ENCODE peak calls at places on chromosomes 13 and 19, in six cellular contexts. One of them, this sample, is unnamed. For H3K27me3, the result is how much of the 10 kb centered on the place peaks cover.

GRCh38 chr13:69458013-69458412 is 649.6 kb upstream of the ATXN8OS start:
- DNase-seq in endodermal cell: no peak
- DNase-seq in stomach: no peak
- DNase-seq in CD8-positive, alpha-beta T cell: no peak
- DNase-seq in SK-N-SH: peak
- DNase-seq in breast epithelium: no peak
- DNase-seq in this sample: no peak

GRCh38 chr13:80215368-80215767 is 125.6 kb downstream of the SPRY2 start:
- DNase-seq in endodermal cell: no peak
- DNase-seq in stomach: no peak
- DNase-seq in CD8-positive, alpha-beta T cell: no peak
- DNase-seq in SK-N-SH: no peak
- DNase-seq in breast epithelium: no peak
- DNase-seq in this sample: no peak

GRCh38 chr13:90750957-90751356 is 596.5 kb upstream of the MIR17HG start:
- DNase-seq in endodermal cell: no peak
- DNase-seq in stomach: no peak
- DNase-seq in CD8-positive, alpha-beta T cell: no peak
- DNase-seq in SK-N-SH: peak
- DNase-seq in breast epithelium: no peak
- DNase-seq in this sample: no peak

GRCh38 chr19:55489711-55490477 is 1.7 kb downstream of the SSC5D start:
- DNase-seq in endodermal cell: no peak
- DNase-seq in stomach: no peak
- DNase-seq in CD8-positive, alpha-beta T cell: no peak
- DNase-seq in SK-N-SH: no peak
- DNase-seq in breast epithelium: no peak
- DNase-seq in this sample: no peak

GRCh38 chr13:112182251-112182650 is 115.3 kb downstream of the SOX1 start:
- DNase-seq in endodermal cell: no peak
- DNase-seq in stomach: no peak
- DNase-seq in CD8-positive, alpha-beta T cell: no peak
- DNase-seq in SK-N-SH: no peak
- DNase-seq in breast epithelium: no peak
- DNase-seq in this sample: peak

GRCh38 chr13:98083507-98083906 is 59.4 kb upstream of the FARP1 start:
- DNase-seq in endodermal cell: no peak
- DNase-seq in stomach: no peak
- DNase-seq in CD8-positive, alpha-beta T cell: no peak
- DNase-seq in SK-N-SH: no peak
- DNase-seq in breast epithelium: no peak
- DNase-seq in this sample: no peak

GRCh38 chr19:16628984-16629691 is 1.1 kb upstream of the MED26 start:
- DNase-seq in endodermal cell: no peak
- DNase-seq in stomach: peak
- DNase-seq in CD8-positive, alpha-beta T cell: no peak
- DNase-seq in SK-N-SH: peak
- DNase-seq in breast epithelium: peak
- DNase-seq in this sample: no peak

GRCh38 chr19:50534478-50534877 is 20.8 kb upstream of the ASPDH start:
- DNase-seq in endodermal cell: no peak
- DNase-seq in stomach: no peak
- DNase-seq in CD8-positive, alpha-beta T cell: no peak
- DNase-seq in SK-N-SH: no peak
- DNase-seq in breast epithelium: no peak
- DNase-seq in this sample: no peak

GRCh38 chr19:18233224-18233825 is 7.1 kb upstream of the PDE4C start:
- DNase-seq in endodermal cell: peak
- DNase-seq in stomach: peak
- DNase-seq in CD8-positive, alpha-beta T cell: peak
- DNase-seq in SK-N-SH: peak
- DNase-seq in breast epithelium: no peak
- DNase-seq in this sample: no peak

GRCh38 chr19:55654323-55654832 is 457 bp upstream of the U2AF2 start:
- DNase-seq in endodermal cell: peak
- DNase-seq in stomach: peak
- DNase-seq in CD8-positive, alpha-beta T cell: peak
- DNase-seq in SK-N-SH: peak
- DNase-seq in breast epithelium: peak
- DNase-seq in this sample: peak

GRCh38 chr19:19485161-19485997 is 30.0 kb downstream of the TSSK6 start:
- DNase-seq in endodermal cell: no peak
- DNase-seq in stomach: no peak
- DNase-seq in CD8-positive, alpha-beta T cell: no peak
- DNase-seq in SK-N-SH: no peak
- DNase-seq in breast epithelium: no peak
- DNase-seq in this sample: no peak

GRCh38 chr13:111847964-111848363 is 219.0 kb upstream of the SOX1 start:
- DNase-seq in endodermal cell: no peak
- DNase-seq in stomach: no peak
- DNase-seq in CD8-positive, alpha-beta T cell: no peak
- DNase-seq in SK-N-SH: no peak
- DNase-seq in breast epithelium: no peak
- DNase-seq in this sample: no peak

GRCh38 chr13:91308299-91308698 is 39.2 kb upstream of the MIR17HG start:
- DNase-seq in endodermal cell: no peak
- DNase-seq in stomach: no peak
- DNase-seq in CD8-positive, alpha-beta T cell: no peak
- DNase-seq in SK-N-SH: no peak
- DNase-seq in breast epithelium: no peak
- DNase-seq in this sample: no peak

GRCh38 chr19:1618157-1619093 is 13.2 kb upstream of the UQCR11 start:
- DNase-seq in endodermal cell: peak
- DNase-seq in stomach: peak
- DNase-seq in CD8-positive, alpha-beta T cell: no peak
- DNase-seq in SK-N-SH: peak
- DNase-seq in breast epithelium: no peak
- DNase-seq in this sample: peak

DNA sequence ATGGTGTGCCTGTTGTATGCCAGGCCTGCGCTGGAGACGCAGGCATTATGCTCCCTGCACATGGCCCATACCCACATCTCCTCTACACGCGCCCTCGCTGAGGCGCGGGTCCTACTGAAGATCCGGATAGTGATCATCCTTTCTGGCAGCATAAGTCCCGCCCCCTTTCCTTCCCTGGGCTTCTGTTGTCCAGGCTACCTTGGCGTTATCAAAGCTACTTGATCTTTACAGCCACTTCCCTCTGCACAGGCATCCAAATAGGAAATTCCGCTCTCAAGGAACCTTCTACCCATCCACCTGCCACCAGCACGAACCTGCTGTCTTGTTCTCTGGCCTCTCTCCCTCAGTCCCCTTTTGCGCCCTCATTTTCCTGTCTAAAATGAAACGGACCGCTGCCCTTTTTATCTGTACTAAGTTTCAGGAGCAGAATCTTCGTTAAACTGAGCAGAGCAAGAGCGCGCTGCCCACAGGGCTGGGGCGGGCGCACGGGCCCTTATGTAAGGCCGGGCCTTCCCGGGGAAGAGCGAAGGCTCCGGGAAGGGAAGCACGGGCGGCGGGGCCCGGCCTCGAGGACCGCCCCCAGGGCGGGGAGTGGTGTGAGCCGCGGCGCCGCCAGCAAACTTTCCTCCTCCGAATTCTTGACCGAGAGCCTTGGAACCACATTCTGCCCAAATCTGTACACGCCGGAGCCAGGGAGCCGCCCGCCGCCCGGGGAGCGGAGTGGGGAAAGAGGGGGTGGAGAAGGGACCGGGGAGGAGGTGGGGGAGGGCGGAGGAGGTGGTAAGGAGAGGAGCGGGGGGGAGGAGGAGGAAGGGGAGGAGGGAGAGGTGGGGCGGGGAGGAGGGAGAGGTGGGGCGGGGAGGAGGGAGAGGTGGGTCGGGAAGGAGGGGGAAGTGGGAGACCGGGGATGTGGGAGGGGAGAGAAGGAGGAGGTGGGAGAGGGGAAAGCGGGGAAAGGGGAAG is 919 bp upstream of the UBE2L5 start:
- DNase-seq in endodermal cell: peak
- DNase-seq in stomach: peak
- DNase-seq in CD8-positive, alpha-beta T cell: peak
- DNase-seq in SK-N-SH: peak
- DNase-seq in breast epithelium: peak
- DNase-seq in this sample: no peak
- H3K4me3 ChIP-seq in endodermal cell: peak
- H3K4me3 ChIP-seq in stomach: peak
- H3K4me3 ChIP-seq in CD8-positive, alpha-beta T cell: peak
- H3K4me3 ChIP-seq in SK-N-SH: peak
- H3K4me3 ChIP-seq in breast epithelium: peak
- H3K4me3 ChIP-seq in this sample: peak

GRCh38 chr13:23856008-23856750 is 33.0 kb downstream of the MIPEP start:
- DNase-seq in endodermal cell: no peak
- DNase-seq in stomach: no peak
- DNase-seq in CD8-positive, alpha-beta T cell: no peak
- DNase-seq in SK-N-SH: no peak
- DNase-seq in breast epithelium: no peak
- DNase-seq in this sample: no peak
- H3K27ac ChIP-seq in endodermal cell: no peak
- H3K27ac ChIP-seq in stomach: no peak
- H3K27ac ChIP-seq in CD8-positive, alpha-beta T cell: no peak
- H3K27ac ChIP-seq in SK-N-SH: no peak
- H3K27ac ChIP-seq in breast epithelium: no peak
- H3K27ac ChIP-seq in this sample: no peak

GRCh38 chr13:40987606-40988280 is 31.4 kb downstream of the ELF1 start:
- DNase-seq in endodermal cell: no peak
- DNase-seq in stomach: no peak
- DNase-seq in CD8-positive, alpha-beta T cell: no peak
- DNase-seq in SK-N-SH: no peak
- DNase-seq in breast epithelium: no peak
- DNase-seq in this sample: no peak
- H3K27me3 ChIP-seq in endodermal cell: under half
- H3K27me3 ChIP-seq in stomach: under half
- H3K27me3 ChIP-seq in CD8-positive, alpha-beta T cell: under half
- H3K27me3 ChIP-seq in SK-N-SH: under half
- H3K27me3 ChIP-seq in breast epithelium: under half
- H3K27me3 ChIP-seq in this sample: under half

DNA sequence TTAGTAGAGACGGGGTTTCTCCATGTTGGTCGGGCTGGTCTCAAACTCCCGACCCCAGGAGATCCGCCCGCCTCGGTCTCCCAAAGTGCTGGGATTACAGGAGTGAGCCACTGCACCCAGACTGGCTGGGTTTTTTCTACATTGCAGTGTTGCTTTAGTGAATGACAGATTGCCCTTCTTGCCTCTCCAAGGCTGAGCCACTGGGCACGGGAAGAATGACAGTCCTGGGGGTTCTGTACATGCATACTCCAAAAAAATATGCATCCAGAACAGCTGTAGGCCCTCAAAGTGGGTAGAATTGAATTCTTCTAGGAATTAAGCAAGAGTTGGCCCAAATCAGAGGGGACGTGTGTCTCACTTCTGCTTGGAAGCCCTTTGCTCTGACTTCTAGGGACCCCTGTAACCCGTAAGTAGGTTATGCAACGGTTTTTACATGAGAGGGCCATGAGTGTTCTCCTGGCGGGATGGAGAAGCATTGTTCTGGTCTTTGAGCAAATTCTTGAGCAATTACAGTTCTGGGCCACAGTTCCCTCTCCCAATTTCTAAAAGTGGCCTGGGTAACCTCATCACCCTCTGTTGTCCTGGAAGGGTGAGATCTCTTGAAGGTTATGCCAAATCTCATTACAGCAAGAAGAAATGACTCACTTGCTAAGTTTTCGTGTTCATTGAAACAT is 3.6 kb downstream of the ACTN4 start:
- DNase-seq in endodermal cell: no peak
- DNase-seq in stomach: no peak
- DNase-seq in CD8-positive, alpha-beta T cell: no peak
- DNase-seq in SK-N-SH: no peak
- DNase-seq in breast epithelium: no peak
- DNase-seq in this sample: no peak
- H3K4me3 ChIP-seq in endodermal cell: peak
- H3K4me3 ChIP-seq in stomach: peak
- H3K4me3 ChIP-seq in CD8-positive, alpha-beta T cell: no peak
- H3K4me3 ChIP-seq in SK-N-SH: peak
- H3K4me3 ChIP-seq in breast epithelium: peak
- H3K4me3 ChIP-seq in this sample: peak

GRCh38 chr19:41869374-41869955 is 7.6 kb upstream of the CD79A start:
- DNase-seq in endodermal cell: no peak
- DNase-seq in stomach: no peak
- DNase-seq in CD8-positive, alpha-beta T cell: no peak
- DNase-seq in SK-N-SH: no peak
- DNase-seq in breast epithelium: no peak
- DNase-seq in this sample: no peak
- H3K27ac ChIP-seq in endodermal cell: peak
- H3K27ac ChIP-seq in stomach: no peak
- H3K27ac ChIP-seq in CD8-positive, alpha-beta T cell: no peak
- H3K27ac ChIP-seq in SK-N-SH: no peak
- H3K27ac ChIP-seq in breast epithelium: no peak
- H3K27ac ChIP-seq in this sample: peak

GRCh38 chr19:4811328-4812131 is 20.0 kb downstream of the TICAM1 start:
- DNase-seq in endodermal cell: peak
- DNase-seq in stomach: peak
- DNase-seq in CD8-positive, alpha-beta T cell: peak
- DNase-seq in SK-N-SH: peak
- DNase-seq in breast epithelium: peak
- DNase-seq in this sample: no peak
- H3K27me3 ChIP-seq in endodermal cell: under half
- H3K27me3 ChIP-seq in stomach: under half
- H3K27me3 ChIP-seq in CD8-positive, alpha-beta T cell: under half
- H3K27me3 ChIP-seq in SK-N-SH: under half
- H3K27me3 ChIP-seq in breast epithelium: under half
- H3K27me3 ChIP-seq in this sample: under half